ENCODE peak calls at places on chromosomes 6 and 20, in four cellular contexts. I is heart left ventricle, O is brain microvascular endothelial cell, C is cardiac muscle cell. P is an unnamed sample.
A peak's percentile ranks its signal among the peaks of the same experiment; 100 is the strongest.

GRCh38 chr6:169859401-169859977 is 108.1 kb downstream of the ERMARD start:
- DNase-seq in I (no peak), O (no peak), C (no peak), P (no peak)

GRCh38 chr6:112144145-112144926 is 56.9 kb downstream of the FAM229B start:
- DNase-seq in I (no peak), O (no peak), C (no peak), P (no peak)

GRCh38 chr20:47493175-47493953 is 8.3 kb upstream of the NCOA3 start:
- DNase-seq in I (peak; percentile 87), O (peak; percentile 68), C (peak; percentile 94), P (peak; percentile 93)

GRCh38 chr6:89323461-89324098 is 8.5 kb upstream of the GABRR2 start:
- DNase-seq in I (no peak), O (no peak), C (peak; percentile 31), P (no peak)

GRCh38 chr6:46368137-46368536 is 123.1 kb downstream of the RCAN2 start:
- DNase-seq in I (no peak), O (no peak), C (no peak), P (no peak)

GRCh38 chr6:127641905-127642304 is 64.9 kb downstream of the C6orf58 start:
- DNase-seq in I (no peak), O (peak; percentile 21), C (peak; percentile 51), P (no peak)

GRCh38 chr6:168525926-168526630 is 85.1 kb downstream of the SMOC2 start:
- DNase-seq in I (no peak), O (no peak), C (no peak), P (no peak)

GRCh38 chr6:42406296-42407280 is 45.1 kb downstream of the TRERF1 start:
- DNase-seq in I (peak; percentile 44), O (peak; percentile 21), C (peak; percentile 42), P (no peak)

GRCh38 chr20:32382102-32382950 is 24.2 kb downstream of the ASXL1 start:
- DNase-seq in I (no peak), O (no peak), C (no peak), P (peak; percentile 46)

GRCh38 chr20:5657190-5657872 is 92.9 kb upstream of the SHLD1 start:
- DNase-seq in I (peak; percentile 33), O (peak; percentile 95), C (peak; percentile 99), P (peak; percentile 25)

GRCh38 chr6:12243169-12243568 is 47.0 kb upstream of the EDN1 start:
- DNase-seq in I (no peak), O (no peak), C (no peak), P (no peak)

GRCh38 chr6:165821754-165822153 is 158.7 kb upstream of the PDE10A start:
- DNase-seq in I (no peak), O (no peak), C (no peak), P (no peak)

GRCh38 chr6:124269733-124270132 is 466.1 kb downstream of the NKAIN2 start:
- DNase-seq in I (no peak), O (no peak), C (no peak), P (no peak)

GRCh38 chr6:170295519-170296422 is 4.9 kb upstream of the DLL1 start:
- DNase-seq in I (no peak), O (no peak), C (no peak), P (peak; percentile 49)

GRCh38 chr6:1364791-1365190 is 24.6 kb upstream of the FOXF2 start:
- DNase-seq in I (no peak), O (no peak), C (no peak), P (no peak)

GRCh38 chr20:38202153-38202981 is 37.3 kb upstream of the TGM2 start:
- DNase-seq in I (no peak), O (no peak), C (no peak), P (no peak)

GRCh38 chr6:90184334-90185298 is 112.0 kb downstream of the BACH2 start:
- DNase-seq in I (no peak), O (peak; percentile 24), C (peak; percentile 22), P (no peak)

GRCh38 chr6:52493669-52494068 is 73.5 kb downstream of the EFHC1 start:
- DNase-seq in I (no peak), O (no peak), C (no peak), P (no peak)

GRCh38 chr6:6003334-6004146 is 3.2 kb downstream of the NRN1 start:
- DNase-seq in I (peak; percentile 44), O (peak; percentile 22), C (no peak), P (no peak)

GRCh38 chr6:141552463-141552862 is 580.3 kb upstream of the GJE1 start:
- DNase-seq in I (no peak), O (peak; percentile 71), C (peak; percentile 74), P (no peak)

GRCh38 chr20:45892049-45892816 is 1.1 kb downstream of the CTSA start:
- DNase-seq in I (no peak), O (peak; percentile 18), C (peak; percentile 48), P (peak; percentile 40)

GRCh38 chr20:49573900-49574416 is 6.0 kb upstream of the PTGIS start:
- DNase-seq in I (no peak), O (peak; percentile 43), C (peak; percentile 46), P (no peak)

GRCh38 chr6:28839443-28840120 is 84.2 kb downstream of the TRIM27 start:
- DNase-seq in I (no peak), O (no peak), C (no peak), P (no peak)

GRCh38 chr6:125855783-125856182 is 65.0 kb downstream of the NCOA7 start:
- DNase-seq in I (no peak), O (no peak), C (no peak), P (no peak)

GRCh38 chr20:22499475-22500174 is 84.7 kb downstream of the FOXA2 start:
- DNase-seq in I (no peak), O (no peak), C (no peak), P (peak; percentile 33)

GRCh38 chr6:157620905-157621304 is 202.1 kb upstream of the SNX9 start:
- DNase-seq in I (no peak), O (no peak), C (no peak), P (no peak)

GRCh38 chr20:54019585-54019984 is 50.8 kb downstream of the BCAS1 start:
- DNase-seq in I (no peak), O (no peak), C (no peak), P (no peak)
- H3K27me3 ChIP-seq in I (no peaks in the 10 kb centered on the region), O (no peaks in the 10 kb centered on the region), C (no peaks in the 10 kb centered on the region), P (no peaks in the 10 kb centered on the region)

GRCh38 chr6:129708496-129709216 is 1.3 kb downstream of the ARHGAP18 start:
- DNase-seq in I (no peak), O (no peak), C (no peak), P (no peak)
- H3K27me3 ChIP-seq in I (no peaks in the 10 kb centered on the region), O (no peaks in the 10 kb centered on the region), C (no peaks in the 10 kb centered on the region), P (no peaks in the 10 kb centered on the region)

DNA sequence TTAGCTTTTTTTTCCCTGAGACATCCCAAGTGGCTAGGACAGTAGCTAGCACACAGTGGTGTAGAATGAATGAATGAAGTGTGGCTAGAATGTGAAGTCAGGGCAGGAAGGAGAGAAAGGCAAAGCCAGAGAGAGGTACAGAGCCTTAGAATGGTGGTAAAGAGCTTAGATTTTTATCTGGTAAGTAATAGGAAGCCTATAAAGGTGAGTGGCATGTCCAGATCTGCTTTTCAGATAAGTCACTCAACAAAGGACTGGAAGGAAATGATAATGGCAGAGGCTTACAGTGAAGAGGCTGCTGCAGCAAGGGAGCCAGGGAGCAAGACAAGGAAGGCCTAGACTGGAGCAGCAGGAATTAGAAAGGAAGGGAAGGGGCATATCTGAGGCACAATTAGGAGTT is 96.0 kb upstream of the PRDM1 start:
- DNase-seq in I (no peak), O (no peak), C (no peak), P (no peak)
- H3K27me3 ChIP-seq in I (peaks cover 84% of the 10 kb centered on the region), O (peaks cover 12% of the 10 kb centered on the region), C (peaks cover 97% of the 10 kb centered on the region), P (peaks cover 86% of the 10 kb centered on the region)

GRCh38 chr6:34062815-34063214 is 83.1 kb downstream of the GRM4 start:
- DNase-seq in I (no peak), O (no peak), C (no peak), P (no peak)
- H3K27me3 ChIP-seq in I (peaks cover 6% of the 10 kb centered on the region), O (peaks cover 28% of the 10 kb centered on the region), C (no peaks in the 10 kb centered on the region), P (peaks cover 45% of the 10 kb centered on the region)

GRCh38 chr6:167328086-167328485 is 3.2 kb downstream of the TTLL2 start:
- DNase-seq in I (no peak), O (no peak), C (no peak), P (no peak)

GRCh38 chr6:167325766-167326165 is 880 bp downstream of the TTLL2 start:
- DNase-seq in I (no peak), O (no peak), C (no peak), P (no peak)

GRCh38 chr6:167329014-167329413 is 4.1 kb downstream of the TTLL2 start:
- DNase-seq in I (no peak), O (no peak), C (no peak), P (no peak)

GRCh38 chr6:167323111-167323510 is 1.8 kb upstream of the TTLL2 start:
- DNase-seq in I (no peak), O (no peak), C (no peak), P (no peak)

GRCh38 chr6:167324111-167324510 is 775 bp upstream of the TTLL2 start:
- DNase-seq in I (no peak), O (no peak), C (no peak), P (no peak)
- H3K27me3 ChIP-seq in I (no peaks in the 10 kb centered on the region), O (no peaks in the 10 kb centered on the region), C (no peaks in the 10 kb centered on the region), P (no peaks in the 10 kb centered on the region)

P was measured in transverse colon.